ENCODE peak calls at places on chromosomes 11 and 22, in five cellular contexts. One of them, this sample, is unnamed. For H3K4me1, the result is how much of the 10 kb centered on the place peaks cover.

GRCh38 chr11:43546561-43547410 is 133.8 kb upstream of the HSD17B12 start:
- DNase-seq in HCT116: no peak
- DNase-seq in esophagus squamous epithelium: no peak
- DNase-seq in transverse colon: no peak
- DNase-seq in stomach: peak
- DNase-seq in this sample: no peak

GRCh38 chr22:30887861-30888260 is 80.7 kb downstream of the MORC2 start:
- DNase-seq in HCT116: no peak
- DNase-seq in esophagus squamous epithelium: no peak
- DNase-seq in stomach: no peak
- DNase-seq in transverse colon: no peak
- DNase-seq in this sample: no peak

GRCh38 chr11:2703487-2704141 is 3.8 kb upstream of the KCNQ1OT1 start:
- DNase-seq in HCT116: no peak
- DNase-seq in stomach: no peak
- DNase-seq in transverse colon: no peak
- DNase-seq in esophagus squamous epithelium: no peak
- DNase-seq in this sample: no peak

GRCh38 chr22:38699784-38700183 is 959 bp downstream of the JOSD1 start:
- DNase-seq in stomach: no peak
- DNase-seq in HCT116: no peak
- DNase-seq in esophagus squamous epithelium: no peak
- DNase-seq in transverse colon: no peak
- DNase-seq in this sample: no peak

GRCh38 chr22:20566420-20567260 is 59.2 kb downstream of the MED15 start:
- DNase-seq in stomach: peak
- DNase-seq in transverse colon: peak
- DNase-seq in HCT116: no peak
- DNase-seq in esophagus squamous epithelium: no peak
- DNase-seq in this sample: peak

GRCh38 chr22:48711669-48712068 is 1116.0 kb downstream of the BRD1 start:
- DNase-seq in stomach: no peak
- DNase-seq in esophagus squamous epithelium: no peak
- DNase-seq in transverse colon: no peak
- DNase-seq in HCT116: no peak
- DNase-seq in this sample: no peak

GRCh38 chr22:16917144-16918003 is 90.6 kb downstream of the GAB4 start:
- DNase-seq in transverse colon: peak
- DNase-seq in esophagus squamous epithelium: no peak
- DNase-seq in HCT116: peak
- DNase-seq in stomach: peak
- DNase-seq in this sample: peak

GRCh38 chr11:34407121-34407813 is 31.5 kb upstream of the CAT start:
- DNase-seq in HCT116: no peak
- DNase-seq in esophagus squamous epithelium: no peak
- DNase-seq in transverse colon: no peak
- DNase-seq in stomach: peak
- DNase-seq in this sample: peak

GRCh38 chr11:72583616-72584292 is 90.5 kb downstream of the PDE2A start:
- DNase-seq in transverse colon: no peak
- DNase-seq in HCT116: no peak
- DNase-seq in stomach: no peak
- DNase-seq in esophagus squamous epithelium: no peak
- DNase-seq in this sample: no peak

GRCh38 chr11:7665473-7666291 is 7.6 kb downstream of the CYB5R2 start:
- DNase-seq in HCT116: peak
- DNase-seq in esophagus squamous epithelium: peak
- DNase-seq in transverse colon: peak
- DNase-seq in stomach: peak
- DNase-seq in this sample: peak

GRCh38 chr22:19723165-19723989 is at the start of gene GP1BB:
- DNase-seq in stomach: peak
- DNase-seq in esophagus squamous epithelium: no peak
- DNase-seq in transverse colon: peak
- DNase-seq in HCT116: no peak
- DNase-seq in this sample: no peak

GRCh38 chr11:66992041-66992440 is 16.9 kb downstream of the C11orf86 start:
- DNase-seq in HCT116: no peak
- DNase-seq in transverse colon: no peak
- DNase-seq in stomach: no peak
- DNase-seq in esophagus squamous epithelium: no peak
- DNase-seq in this sample: no peak
- H3K4me1 ChIP-seq in HCT116: under half
- H3K4me1 ChIP-seq in transverse colon: under half
- H3K4me1 ChIP-seq in stomach: under half
- H3K4me1 ChIP-seq in esophagus squamous epithelium: under half
- H3K4me1 ChIP-seq in this sample: under half

GRCh38 chr11:208177-208916 is 839 bp downstream of the RIC8A start:
- DNase-seq in stomach: peak
- DNase-seq in esophagus squamous epithelium: no peak
- DNase-seq in transverse colon: peak
- DNase-seq in HCT116: peak
- DNase-seq in this sample: peak
- TF ChIP-seq POLR2A in stomach: no peak
- TF ChIP-seq POLR2A in esophagus squamous epithelium: peak
- TF ChIP-seq POLR2A in transverse colon: peak
- TF ChIP-seq POLR2A in HCT116: no peak
- TF ChIP-seq POLR2A in this sample: peak

GRCh38 chr11:65919151-65920034 is at the start of gene DRAP1:
- DNase-seq in HCT116: peak
- DNase-seq in stomach: peak
- DNase-seq in esophagus squamous epithelium: peak
- DNase-seq in transverse colon: peak
- DNase-seq in this sample: peak

GRCh38 chr11:65917077-65917433 is 1.8 kb downstream of the C11orf68 start:
- DNase-seq in stomach: no peak
- DNase-seq in esophagus squamous epithelium: no peak
- DNase-seq in HCT116: no peak
- DNase-seq in transverse colon: no peak
- DNase-seq in this sample: no peak

GRCh38 chr11:65920035-65920802 is 993 bp downstream of the DRAP1 start:
- DNase-seq in HCT116: no peak
- DNase-seq in esophagus squamous epithelium: no peak
- DNase-seq in stomach: no peak
- DNase-seq in transverse colon: peak
- DNase-seq in this sample: no peak

GRCh38 chr11:65917434-65918210 is 1.2 kb downstream of the C11orf68 start:
- DNase-seq in HCT116: no peak
- DNase-seq in transverse colon: no peak
- DNase-seq in stomach: no peak
- DNase-seq in esophagus squamous epithelium: no peak
- DNase-seq in this sample: no peak

GRCh38 chr11:65918211-65919150 is at the start of gene C11orf68:
- DNase-seq in stomach: peak
- DNase-seq in esophagus squamous epithelium: no peak
- DNase-seq in HCT116: no peak
- DNase-seq in transverse colon: no peak
- DNase-seq in this sample: no peak
- H3K4me1 ChIP-seq in stomach: half or more
- H3K4me1 ChIP-seq in esophagus squamous epithelium: under half
- H3K4me1 ChIP-seq in HCT116: under half
- H3K4me1 ChIP-seq in transverse colon: under half
- H3K4me1 ChIP-seq in this sample: under half

GRCh38 chr11:12114487-12115033 is 4.2 kb downstream of the MICAL2 start:
- DNase-seq in transverse colon: no peak
- DNase-seq in esophagus squamous epithelium: no peak
- DNase-seq in HCT116: no peak
- DNase-seq in stomach: no peak
- DNase-seq in this sample: no peak
- TF ChIP-seq POLR2A in transverse colon: peak
- TF ChIP-seq POLR2A in esophagus squamous epithelium: no peak
- TF ChIP-seq POLR2A in HCT116: no peak
- TF ChIP-seq POLR2A in stomach: no peak
- TF ChIP-seq POLR2A in this sample: no peak

GRCh38 chr11:102487214-102487613 is 34.6 kb upstream of the TMEM123 start:
- DNase-seq in stomach: no peak
- DNase-seq in transverse colon: no peak
- DNase-seq in esophagus squamous epithelium: no peak
- DNase-seq in HCT116: no peak
- DNase-seq in this sample: no peak
- H3K4me1 ChIP-seq in stomach: under half
- H3K4me1 ChIP-seq in transverse colon: under half
- H3K4me1 ChIP-seq in esophagus squamous epithelium: under half
- H3K4me1 ChIP-seq in HCT116: under half
- H3K4me1 ChIP-seq in this sample: under half

This sample was measured in breast epithelium.